ENCODE peak calls at places on chromosomes 16 and 17, in four cellular contexts. U is cardiac muscle cell, Z is fibroblast of pulmonary artery, E is endothelial cell of umbilical vein. N is an unnamed sample.

GRCh38 chr16:84284168-84284722 is 10.4 kb upstream of the WFDC1 start:
- DNase-seq in U (peak), Z (peak), E (no peak), N (peak)

GRCh38 chr17:64447526-64447925 is 1.4 kb upstream of the MILR1 start:
- DNase-seq in U (no peak), Z (no peak), E (no peak), N (no peak)

GRCh38 chr16:12573730-12574383 is 229.8 kb downstream of the CPPED1 start:
- DNase-seq in U (peak), Z (peak), E (peak), N (peak)

GRCh38 chr16:28883221-28883996 is 5.1 kb downstream of the ATP2A1 start:
- DNase-seq in U (no peak), Z (no peak), E (no peak), N (no peak)

GRCh38 chr17:2695961-2696760 is 15.4 kb downstream of the CLUH start:
- DNase-seq in U (no peak), Z (no peak), E (no peak), N (no peak)

GRCh38 chr17:77544347-77544746 is 403.6 kb downstream of the SEC14L1 start:
- DNase-seq in U (no peak), Z (no peak), E (no peak), N (no peak)

GRCh38 chr16:87017388-87018012 is 299.7 kb downstream of the C16orf95 start:
- DNase-seq in U (no peak), Z (peak), E (peak), N (peak)

GRCh38 chr17:40071720-40072480 is 9.1 kb downstream of the THRA start:
- DNase-seq in U (peak), Z (peak), E (peak), N (no peak)

GRCh38 chr16:22181843-22182242 is 19.5 kb downstream of the SDR42E2 start:
- DNase-seq in U (no peak), Z (no peak), E (no peak), N (no peak)

GRCh38 chr16:73068546-73069401 is 20.8 kb upstream of the ZFHX3 start:
- DNase-seq in U (peak), Z (peak), E (peak), N (peak)

GRCh38 chr17:4305224-4305623 is 41.4 kb upstream of the ANKFY1 start:
- DNase-seq in U (no peak), Z (no peak), E (no peak), N (no peak)

GRCh38 chr17:27888072-27888471 is 5.1 kb downstream of the LYRM9 start:
- DNase-seq in U (no peak), Z (no peak), E (no peak), N (no peak)

GRCh38 chr17:16349461-16349860 is 3.8 kb downstream of the CENPV start:
- DNase-seq in U (no peak), Z (no peak), E (no peak), N (no peak)

GRCh38 chr16:28569011-28569410 is 15.3 kb downstream of the SGF29 start:
- DNase-seq in U (no peak), Z (peak), E (no peak), N (peak)

GRCh38 chr16:51430716-51431369 is 279.8 kb upstream of the SALL1 start:
- DNase-seq in U (no peak), Z (no peak), E (no peak), N (no peak)

GRCh38 chr16:81647527-81647926 is 131.6 kb upstream of the PLCG2 start:
- DNase-seq in U (no peak), Z (peak), E (no peak), N (peak)

GRCh38 chr16:24848065-24848464 is 2.3 kb downstream of the SLC5A11 start:
- DNase-seq in U (no peak), Z (peak), E (peak), N (peak)

GRCh38 chr16:82917886-82918595 is 291.3 kb downstream of the CDH13 start:
- DNase-seq in U (no peak), Z (no peak), E (no peak), N (no peak)

GRCh38 chr17:72122336-72122667 is 1.5 kb downstream of the SOX9 start:
- DNase-seq in U (no peak), Z (no peak), E (no peak), N (no peak)

GRCh38 chr17:1769826-1770477 is 8.1 kb downstream of the SERPINF1 start:
- DNase-seq in U (no peak), Z (no peak), E (no peak), N (peak)

GRCh38 chr17:37726248-37726647 is 18.6 kb downstream of the HNF1B start:
- DNase-seq in U (no peak), Z (no peak), E (no peak), N (no peak)

GRCh38 chr16:81005644-81006471 is 827 bp downstream of the CMC2 start:
- DNase-seq in U (no peak), Z (peak), E (peak), N (peak)

GRCh38 chr16:54630284-54630967 is 300.2 kb upstream of the IRX5 start:
- DNase-seq in U (no peak), Z (peak), E (no peak), N (peak)

GRCh38 chr16:81610144-81610842 is 165.7 kb downstream of the CMIP start:
- DNase-seq in U (no peak), Z (peak), E (peak), N (no peak)

GRCh38 chr17:68197091-68197996 is 50.5 kb upstream of the AMZ2 start:
- DNase-seq in U (no peak), Z (no peak), E (no peak), N (no peak)

GRCh38 chr17:37745801-37746426 is 1.1 kb upstream of the HNF1B start:
- DNase-seq in U (no peak), Z (no peak), E (no peak), N (no peak)

GRCh38 chr17:45813051-45813731 is 29.1 kb downstream of the CRHR1 start:
- DNase-seq in U (peak), Z (no peak), E (no peak), N (no peak)

GRCh38 chr17:8463089-8463488 is 27.4 kb downstream of the NDEL1 start:
- DNase-seq in U (no peak), Z (no peak), E (no peak), N (no peak)

GRCh38 chr17:20225162-20226115 is 216.3 kb downstream of the SPECC1 start:
- DNase-seq in U (no peak), Z (no peak), E (no peak), N (no peak)

DNA sequence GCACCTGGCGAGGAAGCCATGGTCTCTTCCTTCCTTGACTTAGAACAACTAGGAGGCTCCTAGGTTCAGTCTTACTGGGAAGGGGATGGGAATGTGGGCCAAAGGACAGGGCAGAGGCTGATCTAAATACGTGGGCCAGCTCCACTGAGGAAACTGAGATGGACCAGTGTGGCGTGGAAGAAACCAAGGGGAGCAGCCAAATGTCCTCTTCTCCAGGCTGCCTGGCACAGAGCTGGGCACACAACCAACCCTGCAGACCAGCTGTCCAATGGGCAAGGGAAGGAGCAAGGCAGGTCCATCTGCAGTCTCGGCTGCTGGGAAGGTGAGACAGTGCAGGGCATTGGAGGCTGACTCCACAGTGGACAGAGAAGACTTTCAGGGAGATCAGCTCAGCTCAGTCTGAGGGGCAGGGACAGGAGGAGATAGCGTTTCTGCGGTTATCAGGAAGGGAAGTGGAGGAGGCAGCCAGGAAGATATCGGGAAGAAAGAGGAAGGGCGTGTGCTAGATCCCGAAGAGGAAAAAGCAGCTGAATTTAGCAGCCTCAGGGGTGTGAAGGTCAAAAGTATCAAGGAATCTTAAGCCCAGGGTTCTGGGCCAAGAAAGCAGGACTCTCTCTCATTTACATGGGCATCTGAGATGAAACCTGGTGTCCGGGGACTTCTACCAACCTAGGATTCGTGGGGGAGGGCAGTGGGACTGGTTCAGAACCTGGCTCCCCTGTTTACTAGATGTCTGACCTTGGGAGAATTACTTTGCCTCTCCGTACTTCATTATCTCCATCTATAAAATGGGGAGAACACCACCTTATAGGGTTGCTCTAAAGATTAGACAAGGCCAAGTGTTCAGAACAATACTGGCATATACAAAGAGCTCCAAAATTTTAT is 1.8 kb downstream of the KIFC3 start:
- DNase-seq in U (no peak), Z (no peak), E (peak), N (no peak)
- H3K4me3 ChIP-seq in U (no peak), Z (peak), E (peak), N (no peak)

DNA sequence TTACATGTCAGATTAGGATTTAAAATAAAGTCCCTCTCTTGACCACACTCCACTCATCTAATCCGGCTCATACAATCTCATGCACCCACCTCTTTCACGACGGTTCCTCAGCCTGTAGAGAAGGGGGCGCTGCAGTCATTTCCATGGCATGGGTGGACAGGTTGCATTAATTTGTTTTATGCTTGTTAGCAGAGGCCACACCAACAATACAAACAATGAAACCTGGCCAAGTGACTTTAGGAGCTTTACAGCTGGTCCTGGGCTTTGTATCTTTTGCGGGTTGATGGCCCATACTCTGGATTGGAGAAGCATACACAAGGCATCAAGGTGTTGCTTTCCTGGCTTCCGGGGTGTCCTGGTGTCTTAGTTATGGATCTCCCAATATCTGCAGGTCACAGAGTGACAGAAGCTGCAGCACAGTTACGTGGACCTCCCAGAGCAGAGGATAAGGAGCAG is 9.7 kb upstream of the SNF8 start:
- DNase-seq in U (peak), Z (peak), E (peak), N (peak)
- TF ChIP-seq CTCF in U (peak), Z (peak), E (peak), N (peak)

GRCh38 chr17:82901356-82901755 is 61.5 kb upstream of the ZNF750 start:
- DNase-seq in U (no peak), Z (no peak), E (no peak), N (no peak)
- H3K4me3 ChIP-seq in U (no peak), Z (no peak), E (no peak), N (no peak)

GRCh38 chr16:62478903-62479458 is 442.7 kb upstream of the CDH8 start:
- DNase-seq in U (no peak), Z (no peak), E (no peak), N (no peak)

GRCh38 chr16:62477796-62478195 is 441.6 kb upstream of the CDH8 start:
- DNase-seq in U (no peak), Z (no peak), E (no peak), N (no peak)

DNA sequence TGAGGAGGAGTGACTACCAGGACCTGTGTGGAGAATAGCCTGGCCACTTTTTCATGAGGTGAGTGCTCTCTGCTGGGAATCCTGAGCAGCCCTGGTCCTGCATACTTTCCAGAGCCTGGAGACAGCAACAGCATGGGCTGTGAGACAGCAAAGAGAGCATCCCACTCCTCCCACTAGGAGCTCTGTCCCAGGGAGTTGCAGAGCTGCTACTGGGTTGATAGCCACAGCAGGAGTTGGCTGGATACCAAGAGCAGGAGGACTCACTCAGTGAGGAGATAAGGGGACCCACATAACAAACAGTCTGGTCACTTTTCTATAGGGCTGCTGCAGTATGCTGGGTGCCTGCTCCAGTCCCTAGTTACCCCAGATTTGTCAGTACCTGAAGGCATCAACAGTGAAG is 439.3 kb upstream of the CDH8 start:
- DNase-seq in U (no peak), Z (no peak), E (no peak), N (no peak)
- TF ChIP-seq CTCF in U (no peak), Z (no peak), E (no peak), N (no peak)

DNA sequence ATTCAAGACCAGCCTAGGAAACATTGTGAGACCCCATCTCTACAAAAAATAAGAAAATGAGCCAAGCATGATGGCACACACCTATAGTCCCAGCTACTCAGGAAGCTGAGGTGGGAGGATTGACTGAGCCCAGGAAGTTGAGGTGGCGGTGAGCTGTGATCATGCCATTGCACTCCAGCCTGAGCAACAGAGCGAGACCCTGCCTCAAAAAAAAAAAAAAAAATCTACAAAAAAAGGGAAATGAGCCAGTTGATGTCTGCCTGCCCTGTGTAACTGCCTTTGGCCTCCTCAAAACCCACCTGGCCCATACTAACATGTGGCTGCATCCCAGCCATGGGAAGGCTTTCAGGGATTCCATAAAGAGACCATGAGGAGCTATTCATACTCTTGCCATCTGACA is 4.5 kb downstream of the RANBP10 start:
- DNase-seq in U (no peak), Z (no peak), E (no peak), N (no peak)
- H3K4me3 ChIP-seq in U (no peak), Z (no peak), E (no peak), N (no peak)

GRCh38 chr16:14289692-14290340 is 218.7 kb downstream of the MRTFB start:
- DNase-seq in U (peak), Z (peak), E (no peak), N (peak)
- TF ChIP-seq CTCF in U (peak), Z (peak), E (peak), N (peak)

N was measured in bronchial epithelial cell.